ENCODE peak calls at places on chromosome 12, in four cellular contexts. R, K, P and M are unnamed samples.

GRCh38 chr12:81610955-81611889 is 147.9 kb downstream of the PPFIA2 start:
- DNase-seq in R (peak), K (no peak), P (no peak), M (peak)

GRCh38 chr12:2405039-2405438 is 352.3 kb downstream of the CACNA1C start:
- DNase-seq in R (no peak), K (no peak), P (no peak), M (no peak)

GRCh38 chr12:69555461-69555860 is 29.8 kb upstream of the CCT2 start:
- DNase-seq in R (no peak), K (no peak), P (no peak), M (no peak)

GRCh38 chr12:114396153-114396868 is 9.6 kb downstream of the TBX5 start:
- DNase-seq in R (no peak), K (no peak), P (no peak), M (no peak)

GRCh38 chr12:13947237-13947945 is 34.0 kb downstream of the GRIN2B start:
- DNase-seq in R (no peak), K (no peak), P (no peak), M (no peak)

GRCh38 chr12:98656289-98657101 is 11.4 kb downstream of the APAF1 start:
- DNase-seq in R (no peak), K (no peak), P (no peak), M (no peak)

GRCh38 chr12:62270384-62270783 is 10.2 kb downstream of the USP15 start:
- DNase-seq in R (no peak), K (no peak), P (no peak), M (no peak)

GRCh38 chr12:6277982-6278438 is 32.5 kb upstream of the PLEKHG6 start:
- DNase-seq in R (no peak), K (no peak), P (no peak), M (no peak)

GRCh38 chr12:61272441-61272840 is 987.8 kb upstream of the USP15 start:
- DNase-seq in R (no peak), K (no peak), P (no peak), M (no peak)

GRCh38 chr12:13000616-13000934 is 510 bp upstream of the HEBP1 start:
- DNase-seq in R (no peak), K (peak), P (no peak), M (peak)

GRCh38 chr12:49093746-49094103 is 876 bp downstream of the DHH start:
- DNase-seq in R (no peak), K (no peak), P (no peak), M (peak)

GRCh38 chr12:46266382-46266791 is 2.5 kb downstream of the SLC38A1 start:
- DNase-seq in R (peak), K (no peak), P (no peak), M (no peak)

GRCh38 chr12:74537126-74537706 is 419 bp upstream of the ATXN7L3B start:
- DNase-seq in R (peak), K (no peak), P (no peak), M (peak)

GRCh38 chr12:115946867-115947695 is 330.4 kb downstream of the MED13L start:
- DNase-seq in R (peak), K (no peak), P (no peak), M (peak)

GRCh38 chr12:3988519-3989217 is 115.5 kb upstream of the PARP11 start:
- DNase-seq in R (no peak), K (no peak), P (peak), M (peak)

GRCh38 chr12:66514581-66514980 is 164.3 kb downstream of the GRIP1 start:
- DNase-seq in R (no peak), K (no peak), P (no peak), M (no peak)

GRCh38 chr12:131711551-131712205 is 788 bp downstream of the SFSWAP start:
- DNase-seq in R (peak), K (no peak), P (no peak), M (peak)

GRCh38 chr12:92078167-92079053 is 67.2 kb downstream of the BTG1 start:
- DNase-seq in R (no peak), K (no peak), P (no peak), M (peak)

GRCh38 chr12:86712425-86712843 is 456.2 kb upstream of the MGAT4C start:
- DNase-seq in R (no peak), K (no peak), P (no peak), M (peak)

GRCh38 chr12:49054524-49054923 is 6.1 kb downstream of the KMT2D start:
- DNase-seq in R (no peak), K (no peak), P (no peak), M (no peak)